ENCODE peak calls at places on chromosomes 3 and 15, in four cellular contexts. Y is psoas muscle, D is AG04450, Z is cardiac muscle cell. A is an unnamed sample.

GRCh38 chr3:57956833-57957174 is 51.4 kb upstream of the FLNB start:
- DNase-seq in Y (no peak), D (no peak), Z (no peak), A (no peak)

GRCh38 chr3:21962456-21962855 is 211.4 kb upstream of the ZNF385D start:
- DNase-seq in Y (no peak), D (no peak), Z (peak), A (no peak)

GRCh38 chr3:1251282-1252060 is 158.6 kb downstream of the CNTN6 start:
- DNase-seq in Y (no peak), D (no peak), Z (no peak), A (no peak)

GRCh38 chr3:196694941-196695848 is 16.9 kb downstream of the CEP19 start:
- DNase-seq in Y (no peak), D (no peak), Z (no peak), A (no peak)

GRCh38 chr3:28949580-28949979 is 331.3 kb upstream of the RBMS3 start:
- DNase-seq in Y (no peak), D (no peak), Z (no peak), A (no peak)

GRCh38 chr3:150783920-150784746 is 21.2 kb upstream of the SIAH2 start:
- DNase-seq in Y (no peak), D (no peak), Z (no peak), A (no peak)

GRCh38 chr15:44471885-44472284 is 44.5 kb downstream of the CTDSPL2 start:
- DNase-seq in Y (no peak), D (no peak), Z (no peak), A (no peak)

GRCh38 chr3:124383846-124384483 is 346.3 kb upstream of the UMPS start:
- DNase-seq in Y (no peak), D (no peak), Z (no peak), A (no peak)

GRCh38 chr3:193901007-193901406 is 234.9 kb upstream of the HES1 start:
- DNase-seq in Y (no peak), D (no peak), Z (no peak), A (no peak)

GRCh38 chr15:98983333-98983732 is 24.3 kb downstream of the PGPEP1L start:
- DNase-seq in Y (no peak), D (peak), Z (peak), A (no peak)

GRCh38 chr3:159764211-159765024 is 224.2 kb upstream of the IL12A start:
- DNase-seq in Y (peak), D (peak), Z (peak), A (no peak)

GRCh38 chr15:52558196-52558595 is 10.6 kb downstream of the ARPP19 start:
- DNase-seq in Y (no peak), D (no peak), Z (peak), A (peak)

GRCh38 chr15:80776420-80777045 is 2.6 kb upstream of the CEMIP start:
- DNase-seq in Y (peak), D (peak), Z (peak), A (peak)

GRCh38 chr15:66912441-66912840 is 153.0 kb upstream of the SMAD3 start:
- DNase-seq in Y (no peak), D (no peak), Z (no peak), A (no peak)

GRCh38 chr3:37279226-37279625 is 104.8 kb upstream of the LRRFIP2 start:
- DNase-seq in Y (no peak), D (no peak), Z (no peak), A (no peak)

GRCh38 chr3:157335677-157336076 is 101.0 kb upstream of the PTX3 start:
- DNase-seq in Y (no peak), D (peak), Z (peak), A (no peak)

GRCh38 chr3:32176989-32177701 is 61.3 kb upstream of the CMTM8 start:
- DNase-seq in Y (no peak), D (no peak), Z (peak), A (peak)

GRCh38 chr15:27244047-27244446 is 273.1 kb downstream of the GABRG3 start:
- DNase-seq in Y (no peak), D (no peak), Z (no peak), A (no peak)

GRCh38 chr3:55910543-55910942 is 423.4 kb upstream of the WNT5A start:
- DNase-seq in Y (no peak), D (no peak), Z (peak), A (no peak)

GRCh38 chr15:59367022-59367451 is 5.6 kb downstream of the MYO1E start:
- DNase-seq in Y (no peak), D (no peak), Z (peak), A (no peak)

GRCh38 chr3:102673271-102674115 is 238.7 kb downstream of the ZPLD1 start:
- DNase-seq in Y (peak), D (no peak), Z (peak), A (peak)

GRCh38 chr3:15714448-15714847 is 83.3 kb downstream of the ANKRD28 start:
- DNase-seq in Y (no peak), D (no peak), Z (no peak), A (no peak)

GRCh38 chr3:49601358-49602048 is 47.2 kb downstream of the BSN start:
- DNase-seq in Y (no peak), D (no peak), Z (no peak), A (no peak)

GRCh38 chr3:49600781-49601180 is 46.5 kb downstream of the BSN start:
- DNase-seq in Y (no peak), D (no peak), Z (no peak), A (no peak)

GRCh38 chr3:49606427-49606826 is 52.1 kb downstream of the BSN start:
- DNase-seq in Y (no peak), D (no peak), Z (no peak), A (no peak)

GRCh38 chr3:49602877-49603411 is 48.7 kb downstream of the BSN start:
- DNase-seq in Y (no peak), D (no peak), Z (no peak), A (no peak)

DNA sequence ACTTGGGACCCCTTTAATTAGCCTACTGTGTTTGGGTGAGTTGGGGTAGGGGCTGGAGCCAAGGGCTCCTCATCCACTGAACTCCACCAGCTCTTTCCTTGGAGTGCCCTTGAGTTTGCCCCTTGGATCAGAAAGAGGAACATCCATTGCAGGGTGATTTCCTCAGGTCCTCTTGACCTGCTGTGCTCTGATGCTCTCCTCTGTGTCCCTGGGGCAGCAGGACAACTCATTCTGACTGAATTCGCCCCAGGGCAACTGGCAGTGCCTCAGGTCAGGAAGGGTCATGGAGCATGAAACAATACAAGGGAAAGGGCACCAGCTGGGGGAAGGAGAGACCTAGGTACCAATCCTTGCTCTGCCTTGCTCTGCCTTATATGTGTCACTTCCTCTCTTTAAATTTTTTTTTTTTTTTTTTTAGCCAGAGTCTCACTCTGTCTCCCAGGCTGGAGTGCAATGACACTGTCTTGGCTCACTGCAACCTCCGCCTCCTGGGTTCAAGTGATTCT is 47.8 kb downstream of the BSN start:
- DNase-seq in Y (no peak), D (no peak), Z (no peak), A (no peak)
- H3K4me3 ChIP-seq in Y (no peak), D (no peak), Z (no peak), A (no peak)

DNA sequence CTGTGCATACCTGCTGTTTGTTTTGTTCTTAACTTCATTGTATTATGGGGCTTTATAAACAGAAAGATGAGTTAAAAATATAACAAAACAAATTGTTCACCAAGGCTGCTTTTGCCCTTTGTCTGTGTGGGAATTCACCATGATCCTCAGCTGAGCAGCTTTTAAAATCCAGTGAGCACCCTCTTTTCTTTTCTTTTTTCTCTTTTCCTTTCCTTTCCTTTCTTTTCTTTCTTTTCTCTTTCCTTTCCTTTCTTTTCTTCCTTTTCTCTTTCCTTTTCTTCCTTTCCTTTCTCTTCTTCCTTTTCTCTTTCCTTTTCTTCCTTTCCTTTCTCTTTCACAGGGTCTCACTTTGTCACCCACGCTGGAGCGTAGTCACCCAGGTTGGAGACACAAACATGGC is 38.3 kb downstream of the RAB8B start:
- DNase-seq in Y (no peak), D (no peak), Z (no peak), A (no peak)
- H3K27ac ChIP-seq in Y (no peak), D (no peak), Z (no peak), A (peak)

DNA sequence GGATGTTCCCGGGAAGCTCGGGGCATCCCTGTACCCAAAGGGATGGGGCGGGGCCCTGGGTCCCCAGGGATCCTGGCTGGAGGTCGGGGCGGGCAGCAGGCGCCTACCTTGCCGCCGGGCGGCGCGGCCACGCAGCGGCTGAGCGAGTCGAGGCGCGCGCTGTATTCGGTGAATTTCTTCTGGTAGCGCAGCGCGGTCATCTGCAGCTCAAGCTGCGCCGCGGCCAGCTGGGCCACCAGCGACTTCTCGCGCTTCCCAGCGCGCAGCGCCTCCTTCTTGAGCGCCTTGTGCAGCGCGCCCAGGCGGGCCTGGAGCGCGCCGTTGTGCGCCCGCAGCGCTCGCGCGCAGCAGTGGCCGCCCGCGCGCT is 762 bp downstream of the PDZRN3 start:
- DNase-seq in Y (peak), D (no peak), Z (peak), A (no peak)
- H3K4me3 ChIP-seq in Y (peak), D (peak), Z (peak), A (no peak)

GRCh38 chr3:172546628-172547214 is 23.5 kb upstream of the TNFSF10 start:
- DNase-seq in Y (no peak), D (no peak), Z (no peak), A (no peak)

GRCh38 chr3:172553526-172554252 is 30.5 kb upstream of the TNFSF10 start:
- DNase-seq in Y (no peak), D (no peak), Z (no peak), A (no peak)

GRCh38 chr3:172546105-172546504 is 22.9 kb upstream of the TNFSF10 start:
- DNase-seq in Y (no peak), D (no peak), Z (no peak), A (no peak)

GRCh38 chr3:172549144-172549543 is 25.9 kb upstream of the TNFSF10 start:
- DNase-seq in Y (no peak), D (no peak), Z (peak), A (no peak)

DNA sequence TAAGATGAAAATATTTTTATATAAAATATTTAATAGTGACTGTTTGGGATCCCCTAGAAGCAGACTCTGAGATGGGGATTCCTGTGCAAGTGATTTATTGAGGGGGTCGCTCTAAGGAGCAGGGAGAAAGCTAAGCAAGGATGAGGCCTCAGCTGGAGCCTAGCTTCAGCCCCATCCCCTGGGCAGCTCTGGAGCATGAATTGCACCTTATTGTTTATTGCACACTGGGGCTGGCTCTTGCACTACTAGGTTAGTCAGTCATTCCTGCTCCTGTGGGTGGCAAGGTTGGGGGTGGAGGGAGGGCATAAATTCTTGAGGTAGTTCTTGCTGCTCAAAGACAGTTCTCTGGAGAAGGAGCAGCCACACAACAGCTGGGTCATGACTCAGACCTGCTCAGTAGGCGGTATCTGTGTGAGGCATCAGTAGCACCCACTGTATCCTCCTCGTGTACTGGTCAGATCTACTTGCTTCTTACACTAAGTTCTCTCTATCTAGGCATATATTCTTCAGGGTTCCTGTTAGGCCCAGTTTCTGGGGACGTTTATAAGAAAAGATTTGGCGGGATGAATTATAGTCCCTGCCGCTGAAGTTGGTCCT is 27.2 kb upstream of the TNFSF10 start:
- DNase-seq in Y (no peak), D (peak), Z (peak), A (no peak)
- H3K27ac ChIP-seq in Y (no peak), D (peak), Z (no peak), A (no peak)

DNA sequence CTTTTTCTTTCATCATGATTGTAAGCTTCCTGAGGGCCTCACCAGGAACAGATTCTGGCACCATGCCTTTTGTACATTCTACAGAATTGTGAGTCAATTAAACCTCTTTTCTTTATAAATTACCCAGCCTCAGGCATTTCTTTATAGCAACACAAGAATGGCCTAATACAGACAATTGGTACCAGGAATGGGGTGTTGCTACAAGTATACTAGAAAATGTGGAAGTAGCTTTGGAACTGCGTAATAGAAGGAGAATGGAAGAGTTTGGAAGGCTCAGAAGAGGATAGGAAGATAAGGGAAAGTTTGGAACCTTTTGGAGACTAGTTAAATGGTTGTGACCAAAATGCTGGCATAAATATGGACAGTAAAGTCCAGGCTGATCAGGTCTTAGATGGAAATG is 108.9 kb upstream of the PLSCR4 start:
- DNase-seq in Y (no peak), D (no peak), Z (no peak), A (no peak)
- H3K4me3 ChIP-seq in Y (no peak), D (no peak), Z (no peak), A (no peak)

A was measured in naive thymus-derived CD4-positive, alpha-beta T cell.